ENCODE peak calls at places on chromosomes 2 and 18, in five cellular contexts. T is HepG2, Y is H1, A is NT2/D1, S is GM12878. I is an unnamed sample.

GRCh38 chr2:1855150-1855549 is 110.8 kb upstream of the PXDN start:
- DNase-seq in T (no peak), Y (peak), A (peak), S (no peak), I (no peak)

GRCh38 chr2:172102159-172102857 is 392 bp downstream of the DLX2 start:
- DNase-seq in T (no peak), Y (no peak), A (no peak), S (no peak), I (no peak)

GRCh38 chr2:188291617-188292445 is at the start of gene GULP1:
- DNase-seq in T (peak), Y (peak), A (peak), S (no peak), I (peak)

GRCh38 chr18:46622451-46622850 is 34.6 kb downstream of the LOXHD1 start:
- DNase-seq in T (no peak), Y (peak), A (no peak), S (no peak), I (no peak)

GRCh38 chr2:16262516-16263178 is 322.3 kb downstream of the MYCN start:
- DNase-seq in T (no peak), Y (no peak), A (no peak), S (no peak), I (no peak)

GRCh38 chr2:223537669-223538601 is 64.2 kb downstream of the SCG2 start:
- DNase-seq in T (peak), Y (no peak), A (no peak), S (no peak), I (no peak)

GRCh38 chr2:163859951-163860350 is 124.1 kb upstream of the FIGN start:
- DNase-seq in T (peak), Y (no peak), A (no peak), S (no peak), I (no peak)

GRCh38 chr2:208573559-208573958 is 167.0 kb downstream of the PTH2R start:
- DNase-seq in T (no peak), Y (no peak), A (no peak), S (no peak), I (no peak)

GRCh38 chr18:62632788-62633455 is 82.4 kb upstream of the PHLPP1 start:
- DNase-seq in T (peak), Y (no peak), A (no peak), S (no peak), I (no peak)

GRCh38 chr2:3613524-3613905 is 18.6 kb downstream of the COLEC11 start:
- DNase-seq in T (no peak), Y (no peak), A (no peak), S (no peak), I (no peak)

GRCh38 chr2:108184421-108184820 is 55.3 kb upstream of the SULT1C3 start:
- DNase-seq in T (peak), Y (no peak), A (peak), S (no peak), I (peak)

GRCh38 chr2:162116372-162116771 is 35.7 kb downstream of the GCG start:
- DNase-seq in T (peak), Y (no peak), A (no peak), S (no peak), I (no peak)

GRCh38 chr18:51398104-51398503 is 200.6 kb upstream of the MEX3C start:
- DNase-seq in T (no peak), Y (no peak), A (no peak), S (no peak), I (no peak)

GRCh38 chr2:94759211-94759610 is 112.0 kb upstream of the TEKT4 start:
- DNase-seq in T (peak), Y (no peak), A (peak), S (no peak), I (peak)

GRCh38 chr18:58276640-58277456 is 232.8 kb downstream of the NEDD4L start:
- DNase-seq in T (no peak), Y (no peak), A (no peak), S (no peak), I (no peak)

GRCh38 chr18:76997951-76998808 is 134.4 kb downstream of the MBP start:
- DNase-seq in T (no peak), Y (no peak), A (no peak), S (no peak), I (no peak)
- TF ChIP-seq SUZ12 in T (no peak), Y (no peak), A (no peak), S (no peak), I (no peak)

GRCh38 chr2:65396348-65397026 is 35.9 kb downstream of the SPRED2 start:
- DNase-seq in T (peak), Y (no peak), A (no peak), S (no peak), I (no peak)
- TF ChIP-seq SUZ12 in T (no peak), Y (no peak), A (no peak), S (no peak), I (no peak)

GRCh38 chr2:221334466-221334865 is 237.6 kb downstream of the EPHA4 start:
- DNase-seq in T (no peak), Y (no peak), A (no peak), S (no peak), I (no peak)
- TF ChIP-seq SUZ12 in T (no peak), Y (no peak), A (no peak), S (no peak), I (no peak)

DNA sequence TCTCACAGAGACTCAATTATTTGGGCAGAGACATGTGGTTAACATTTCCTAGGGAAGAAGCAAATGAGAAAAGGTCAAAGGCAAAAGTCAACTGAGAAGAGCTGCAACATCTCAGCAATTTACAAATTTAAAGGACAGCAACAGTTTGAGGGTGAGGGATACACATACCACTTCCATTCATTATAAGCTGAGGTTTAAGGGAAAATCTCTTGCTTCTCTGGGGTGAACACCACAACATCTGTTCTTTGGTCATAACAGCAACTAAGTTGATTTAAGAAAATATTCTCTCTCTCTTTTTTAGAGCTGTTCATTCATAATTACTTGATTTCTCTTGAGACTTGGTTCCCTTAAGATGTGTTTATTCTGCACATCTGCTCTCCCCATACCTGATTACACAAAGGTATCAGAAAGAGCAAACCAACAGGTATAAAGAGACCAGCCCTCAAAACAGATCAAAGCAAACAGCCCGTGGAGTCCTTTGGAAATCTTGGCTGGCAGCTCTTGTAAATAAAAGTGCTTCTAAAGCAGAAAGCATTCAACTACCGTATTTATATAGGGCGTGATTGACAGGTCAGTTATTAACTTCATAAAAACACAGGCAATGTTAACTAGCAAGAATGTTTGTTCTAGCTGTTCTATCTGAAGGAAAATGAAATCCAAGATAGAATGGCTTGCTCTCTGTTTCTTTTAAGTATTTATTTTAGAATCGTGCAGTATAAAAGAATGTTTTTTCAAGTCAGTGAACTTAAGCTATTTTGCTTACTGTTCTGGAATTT is 132.8 kb downstream of the THADA start:
- DNase-seq in T (peak), Y (no peak), A (no peak), S (no peak), I (peak)
- TF ChIP-seq SUZ12 in T (no peak), Y (no peak), A (no peak), S (no peak), I (no peak)

GRCh38 chr2:20592106-20593071 is 58.5 kb downstream of the HS1BP3 start:
- DNase-seq in T (peak), Y (no peak), A (no peak), S (no peak), I (no peak)
- TF ChIP-seq SUZ12 in T (no peak), Y (no peak), A (no peak), S (no peak), I (no peak)

GRCh38 chr2:144452169-144453038 is 67.5 kb downstream of the ZEB2 start:
- DNase-seq in T (no peak), Y (no peak), A (peak), S (no peak), I (peak)
- TF ChIP-seq SUZ12 in T (no peak), Y (no peak), A (no peak), S (no peak), I (no peak)